ENCODE peak calls at places on chromosomes 11 and 22, in five cellular contexts. W is transverse colon, S is mucosa of descending colon, D is Caco-2, T is fibroblast of pulmonary artery. L is an unnamed sample.

GRCh38 chr11:127114035-127114434 is 113.5 kb upstream of the KIRREL3 start:
- DNase-seq in T (no peak), D (no peak), W (no peak), S (no peak), L (no peak)

GRCh38 chr11:74024630-74025029 is 15.7 kb upstream of the UCP3 start:
- DNase-seq in D (no peak), T (peak; percentile 90), W (peak; percentile 33), S (peak; percentile 38), L (peak; percentile 94)

GRCh38 chr11:110713469-110713776 is 1.2 kb upstream of the ARHGAP20 start:
- DNase-seq in D (no peak), W (no peak), S (no peak), T (no peak), L (no peak)

GRCh38 chr11:128867277-128867676 is at the start of gene KCNJ1:
- DNase-seq in D (no peak), W (no peak), S (peak; percentile 8), T (no peak), L (no peak)

GRCh38 chr11:27973851-27974536 is 134.0 kb downstream of the KIF18A start:
- DNase-seq in T (no peak), W (no peak), D (no peak), S (no peak), L (no peak)

GRCh38 chr11:121613724-121614123 is 161.0 kb upstream of the SORL1-AS1 start:
- DNase-seq in T (peak; percentile 20), S (peak; percentile 10), W (no peak), D (no peak), L (peak; percentile 70)

GRCh38 chr11:134655189-134655937 is 243.3 kb upstream of the B3GAT1 start:
- DNase-seq in D (no peak), T (no peak), W (no peak), S (no peak), L (no peak)

GRCh38 chr11:117528061-117528780 is 200.6 kb downstream of the CEP164 start:
- DNase-seq in S (no peak), W (no peak), T (no peak), D (no peak), L (no peak)

GRCh38 chr11:130606181-130606580 is 157.7 kb downstream of the ADAMTS15 start:
- DNase-seq in D (no peak), T (no peak), W (no peak), S (no peak), L (peak; percentile 37)

DNA sequence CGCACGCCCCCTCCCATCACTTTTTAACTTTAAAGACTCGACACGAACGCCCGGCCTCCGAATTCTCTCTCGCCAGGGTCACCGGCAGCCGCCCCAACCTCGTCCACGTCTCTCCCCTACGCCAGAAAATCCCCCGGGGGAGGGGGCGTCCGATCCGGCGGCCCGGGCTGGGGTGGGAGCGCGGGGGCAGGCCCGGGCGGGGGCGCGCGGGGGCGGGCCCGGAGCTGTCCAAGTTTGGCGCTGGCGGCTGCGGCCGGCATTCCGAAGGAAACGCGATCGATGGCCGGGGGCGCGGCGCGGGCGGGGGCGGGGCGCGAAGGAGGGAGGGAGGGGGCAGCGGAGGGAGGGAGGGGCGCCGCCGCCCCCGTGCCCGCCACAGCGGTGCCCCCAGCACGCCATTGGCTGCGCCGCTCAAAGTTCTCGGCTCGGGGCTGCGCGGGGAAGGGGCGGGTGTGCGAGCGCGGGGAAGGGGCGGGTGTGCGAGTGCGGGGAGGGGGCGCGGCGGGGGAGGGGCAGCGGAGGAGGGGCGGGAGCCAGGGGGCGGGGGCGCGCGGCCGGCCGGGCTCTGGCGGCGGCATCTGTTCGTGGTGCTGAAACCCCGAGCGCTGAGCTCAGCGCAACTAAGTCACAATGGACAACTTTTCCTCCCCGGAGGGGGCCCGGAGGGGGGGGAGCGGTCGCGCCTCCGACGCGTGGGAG is 2.4 kb downstream of the PHF21B start:
- DNase-seq in T (no peak), W (no peak), S (no peak), D (peak; percentile 70), L (peak; percentile 10)
- H3K4me3 ChIP-seq in T (no peak overlapping the region), W (peak overlapping the region; percentile 45), S (no peak overlapping the region), D (peak overlapping the region; percentile 40), L (no peak overlapping the region)

DNA sequence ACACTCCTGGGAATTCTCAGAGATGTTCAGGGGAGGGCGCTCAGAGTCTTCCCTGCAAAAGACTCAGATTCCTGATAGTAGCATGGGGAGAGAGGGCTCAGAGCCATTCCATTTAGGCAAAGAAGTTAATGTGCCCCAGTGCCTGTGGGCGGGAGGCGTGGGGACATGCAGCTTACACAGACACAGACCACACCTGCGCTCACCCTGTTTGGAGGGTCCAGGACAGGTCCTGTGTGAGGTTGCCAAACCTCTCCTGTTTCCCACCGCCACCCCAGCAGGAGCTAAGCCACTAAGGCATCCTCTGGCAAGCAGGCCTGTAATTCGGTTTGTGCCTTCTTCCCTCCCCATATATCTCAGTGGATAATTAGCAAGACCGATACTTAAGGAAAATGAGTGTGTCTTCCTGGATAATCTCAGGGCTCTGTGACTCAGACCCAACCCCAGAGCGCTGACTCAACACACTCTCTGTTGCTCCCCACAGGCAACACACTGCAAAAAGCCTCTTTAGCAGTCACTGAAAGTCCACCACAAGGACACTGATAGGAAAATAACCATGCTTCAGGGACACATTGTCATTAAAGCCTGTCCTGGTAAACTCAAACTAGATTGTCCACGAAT is 118.9 kb upstream of the LMO1 start:
- DNase-seq in W (no peak), D (no peak), T (peak; percentile 3), S (no peak), L (peak; percentile 13)
- TF ChIP-seq CTCF in W (no peak), D (no peak), T (no peak), S (no peak), L (no peak)

DNA sequence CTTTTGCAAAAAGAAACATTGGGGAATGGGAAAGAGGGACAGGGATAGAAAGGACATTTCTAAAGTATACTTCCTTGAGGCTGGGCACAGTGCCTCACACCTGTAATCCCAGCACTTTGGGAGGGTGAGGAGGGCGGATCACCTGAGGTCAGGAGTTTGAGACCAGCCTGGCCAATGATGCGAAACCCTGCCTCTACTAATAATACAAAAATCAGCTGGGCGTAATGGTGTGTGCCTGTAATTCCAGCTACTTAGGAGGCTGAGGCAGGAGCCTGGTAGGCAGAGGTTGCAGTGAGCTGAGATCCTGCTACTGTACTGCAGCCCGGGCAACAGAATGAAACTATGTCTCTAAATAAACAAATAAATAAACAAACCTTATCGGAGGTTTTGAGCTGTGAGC is 16.3 kb upstream of the TEF start:
- DNase-seq in T (no peak), S (no peak), W (no peak), D (no peak), L (no peak)
- H3K4me3 ChIP-seq in T (no peak overlapping the region), S (no peak overlapping the region), W (no peak overlapping the region), D (no peak overlapping the region), L (no peak overlapping the region)

DNA sequence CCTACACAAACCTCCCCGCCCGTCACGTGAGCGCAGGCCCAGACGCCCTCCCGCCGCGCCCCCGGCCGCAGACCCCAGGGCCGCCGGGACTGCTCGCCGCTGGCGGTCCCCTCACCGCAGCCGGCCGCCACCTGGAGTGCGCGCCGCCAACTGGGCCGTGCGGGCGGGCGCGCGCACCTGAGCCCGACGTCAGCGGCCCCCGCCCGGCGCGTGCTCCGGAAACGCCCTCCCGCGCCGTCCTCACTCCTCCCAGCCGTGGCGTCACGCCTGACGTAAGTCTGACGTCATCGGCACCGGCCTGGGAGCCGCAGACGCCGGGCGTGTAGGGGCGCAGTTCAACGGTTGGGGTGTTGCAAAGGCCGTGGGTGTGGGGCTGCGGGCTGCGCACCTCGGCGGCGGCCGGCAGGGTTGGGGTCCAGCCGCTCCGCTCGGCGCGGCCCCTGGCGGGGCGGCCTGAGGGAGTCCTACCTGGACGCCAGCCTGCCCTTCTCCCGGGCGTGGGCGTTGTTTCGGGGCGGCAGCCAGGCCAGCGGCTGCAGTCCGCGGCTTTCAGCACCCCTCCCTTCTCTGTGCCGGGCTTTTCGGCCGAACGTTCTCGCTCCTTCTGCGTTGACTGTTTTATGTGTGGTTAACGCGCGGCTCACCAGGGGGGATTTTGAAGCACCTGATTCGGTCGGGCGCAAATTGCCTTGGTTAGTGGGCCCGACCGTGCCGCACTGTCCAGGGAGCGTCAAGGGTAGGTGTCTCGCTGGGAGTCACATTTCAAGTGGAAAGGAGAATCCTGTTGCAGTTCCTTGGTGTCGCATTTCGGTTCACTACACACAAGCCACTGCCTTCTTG is at the start of gene JOSD1:
- DNase-seq in W (peak; percentile 98), T (peak; percentile 97), S (peak; percentile 98), D (peak; percentile 97), L (peak; percentile 98)
- TF ChIP-seq CTCF in W (peak; percentile 43), T (no peak), S (no peak), D (peak; percentile 13), L (no peak)

DNA sequence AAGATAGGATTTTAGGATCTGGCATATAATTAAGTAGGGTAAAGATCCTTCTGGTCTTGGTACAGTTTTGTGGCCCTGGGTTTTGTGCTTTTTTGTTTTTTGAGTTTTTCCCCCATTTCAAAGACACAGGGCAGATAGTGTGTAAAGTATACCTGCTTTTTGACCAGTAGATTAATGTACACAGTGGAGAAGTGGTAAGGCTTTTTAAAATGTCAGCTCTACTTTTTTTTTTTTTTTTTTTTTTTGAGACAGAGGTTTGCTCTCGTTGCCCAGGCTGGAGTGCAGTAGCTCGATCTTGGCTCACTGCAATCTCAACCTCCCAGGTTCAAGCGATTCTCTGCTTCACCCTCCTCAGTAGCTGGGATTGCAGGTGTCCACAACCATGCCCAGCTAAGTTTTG is 4.0 kb downstream of the EP300 start:
- DNase-seq in W (no peak), T (no peak), S (no peak), D (no peak), L (no peak)
- H3K4me3 ChIP-seq in W (peak overlapping the region; percentile 100), T (peak overlapping the region; percentile 2), S (no peak overlapping the region), D (no peak overlapping the region), L (no peak overlapping the region)

GRCh38 chr11:65932558-65932919 is 12.7 kb upstream of the TSGA10IP start:
- DNase-seq in S (no peak), T (peak; percentile 22), D (peak; percentile 49), W (no peak), L (peak; percentile 47)

GRCh38 chr11:65934014-65934413 is 11.3 kb upstream of the TSGA10IP start:
- DNase-seq in W (no peak), D (no peak), T (peak; percentile 36), S (no peak), L (peak; percentile 70)

GRCh38 chr11:65927904-65928397 is 8.7 kb downstream of the DRAP1 start:
- DNase-seq in D (no peak), S (peak; percentile 72), W (peak; percentile 73), T (no peak), L (no peak)

GRCh38 chr11:65928667-65929066 is 9.4 kb downstream of the DRAP1 start:
- DNase-seq in D (no peak), W (no peak), T (no peak), S (no peak), L (no peak)

GRCh38 chr11:65931773-65932557 is 12.7 kb downstream of the DRAP1 start:
- DNase-seq in T (no peak), W (no peak), S (no peak), D (no peak), L (peak; percentile 4)
- TF ChIP-seq CTCF in T (peak; percentile 3), W (no peak), S (no peak), D (no peak), L (no peak)

DNA sequence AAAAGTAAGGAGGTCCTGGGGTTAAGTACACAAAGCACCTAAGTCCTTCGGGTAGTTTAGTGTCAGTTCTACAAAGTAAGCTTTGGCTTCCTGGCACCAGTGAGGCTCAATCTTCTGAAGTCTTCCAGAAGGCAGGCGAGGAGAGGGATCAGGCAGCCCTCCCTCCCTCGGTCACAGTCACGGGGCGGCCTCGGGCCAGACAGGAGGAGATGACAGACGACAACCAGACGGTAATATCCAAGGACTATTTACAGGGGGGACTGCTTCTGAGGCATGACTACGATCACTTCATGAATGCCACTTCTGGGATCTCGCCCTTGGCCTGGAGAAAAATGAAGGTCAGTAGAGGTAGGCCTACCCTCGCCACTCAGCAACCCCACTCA is 378 bp upstream of the TMEM223 start:
- DNase-seq in W (peak; percentile 29), D (no peak), T (no peak), S (peak; percentile 24), L (no peak)
- H3K4me3 ChIP-seq in W (peak overlapping the region; percentile 92), D (peak overlapping the region; percentile 1), T (peak overlapping the region; percentile 88), S (peak overlapping the region; percentile 82), L (no peak overlapping the region)

GRCh38 chr22:37636186-37636948 is 3.1 kb upstream of the SH3BP1 start:
- DNase-seq in S (no peak), D (no peak), T (peak; percentile 68), W (peak; percentile 51), L (peak; percentile 10)
- TF ChIP-seq CTCF in S (no peak), D (no peak), T (peak; percentile 51), W (peak; percentile 31), L (peak; percentile 41)